ENCODE peak calls at places on chromosome 17, in five cellular contexts. X is progenitor cell of endocrine pancreas, U is GM20000, S is A549, E is HCT116. J is an unnamed sample.

GRCh38 chr17:33750943-33751701 is 458.0 kb upstream of the ASIC2 start:
- DNase-seq in X (peak; percentile 61), U (peak; percentile 60), S (peak; percentile 32), E (peak; percentile 7), J (peak; percentile 68)

GRCh38 chr17:77698903-77699615 is 259.4 kb upstream of the TNRC6C start:
- DNase-seq in X (no peak), U (no peak), S (no peak), E (no peak), J (no peak)

GRCh38 chr17:50651661-50652060 is 17.0 kb downstream of the ABCC3 start:
- DNase-seq in X (no peak), U (no peak), S (no peak), E (no peak), J (no peak)

GRCh38 chr17:43701318-43701743 is 39.6 kb upstream of the MEOX1 start:
- DNase-seq in X (no peak), U (peak; percentile 51), S (no peak), E (no peak), J (peak; percentile 59)

GRCh38 chr17:42268236-42268635 is 8.0 kb downstream of the STAT5B start:
- DNase-seq in X (no peak), U (no peak), S (no peak), E (no peak), J (no peak)

GRCh38 chr17:73757324-73757942 is 113.2 kb upstream of the SDK2 start:
- DNase-seq in X (no peak), U (no peak), S (no peak), E (no peak), J (no peak)

GRCh38 chr17:30336369-30337171 is 2.7 kb upstream of the TMIGD1 start:
- DNase-seq in X (no peak), U (peak; percentile 49), S (peak; percentile 66), E (peak; percentile 79), J (peak; percentile 59)

GRCh38 chr17:41382396-41382795 is 290 bp upstream of the KRT34 start:
- DNase-seq in X (no peak), U (no peak), S (no peak), E (no peak), J (no peak)

GRCh38 chr17:9298776-9299295 is 276.8 kb downstream of the STX8 start:
- DNase-seq in X (no peak), U (no peak), S (no peak), E (no peak), J (no peak)

GRCh38 chr17:4675791-4676190 is 28.1 kb downstream of the PELP1 start:
- DNase-seq in X (no peak), U (no peak), S (no peak), E (no peak), J (no peak)

GRCh38 chr17:80108321-80108971 is 7.1 kb downstream of the GAA start:
- DNase-seq in X (no peak), U (no peak), S (no peak), E (no peak), J (no peak)

GRCh38 chr17:7215136-7215638 is 4.4 kb downstream of the DLG4 start:
- DNase-seq in X (no peak), U (no peak), S (no peak), E (no peak), J (no peak)
- TF ChIP-seq CTCF in X (no peak), U (no peak), S (no peak), E (no peak), J (no peak)

GRCh38 chr17:32608267-32608666 is 121.5 kb downstream of the CDK5R1 start:
- DNase-seq in X (no peak), U (no peak), S (no peak), E (no peak), J (no peak)

GRCh38 chr17:32604966-32605365 is 118.2 kb downstream of the CDK5R1 start:
- DNase-seq in X (no peak), U (no peak), S (no peak), E (no peak), J (no peak)

GRCh38 chr17:32610027-32610650 is 123.3 kb downstream of the CDK5R1 start:
- DNase-seq in X (no peak), U (no peak), S (no peak), E (no peak), J (no peak)

GRCh38 chr17:32609085-32609484 is 122.3 kb downstream of the CDK5R1 start:
- DNase-seq in X (no peak), U (peak; percentile 60), S (no peak), E (peak; percentile 31), J (peak; percentile 69)

GRCh38 chr17:32610943-32611342 is 124.2 kb downstream of the CDK5R1 start:
- DNase-seq in X (no peak), U (no peak), S (no peak), E (no peak), J (no peak)
- TF ChIP-seq CTCF in X (no peak), U (no peak), S (no peak), E (no peak), J (no peak)

DNA sequence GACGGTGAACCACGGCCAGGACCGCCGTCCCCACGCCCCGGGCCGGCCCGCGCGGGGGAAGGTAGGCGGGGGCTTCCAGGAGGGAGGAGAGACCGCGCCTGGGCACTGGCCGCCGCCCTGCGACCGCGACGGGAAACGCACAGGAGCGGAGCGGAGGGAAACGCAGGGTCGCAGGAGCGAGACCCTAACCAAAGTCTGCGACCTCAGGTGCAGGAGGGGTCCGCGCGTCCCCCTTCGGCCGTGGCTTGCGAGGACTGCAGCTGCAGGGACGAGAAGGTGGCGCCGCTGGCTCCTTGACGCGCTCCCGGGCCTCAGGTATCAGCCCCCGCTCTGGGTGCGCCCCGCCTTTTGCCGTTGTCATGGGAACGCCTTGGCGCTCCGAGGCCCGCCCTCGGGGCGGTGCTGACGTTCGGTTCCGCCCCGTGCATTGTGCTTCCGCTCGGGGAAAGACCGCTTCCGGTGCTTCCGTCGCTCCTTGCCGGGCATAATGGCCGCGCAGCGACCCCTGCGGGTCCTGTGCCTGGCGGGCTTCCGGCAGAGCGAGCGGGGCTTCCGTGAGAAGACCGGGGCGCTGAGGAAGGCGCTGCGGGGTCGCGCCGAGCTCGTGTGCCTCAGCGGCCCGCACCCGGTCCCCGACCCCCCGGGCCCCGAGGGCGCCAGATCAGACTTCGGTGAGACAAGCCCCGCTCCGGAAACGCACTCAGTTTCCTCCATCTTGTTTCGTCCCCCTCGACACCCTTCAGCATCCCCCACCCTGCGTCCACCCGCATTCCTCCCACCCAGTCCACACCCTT is at the start of gene OVCA2:
- DNase-seq in X (peak; percentile 91), U (peak; percentile 99), S (peak; percentile 94), E (peak; percentile 90), J (peak; percentile 96)
- TF ChIP-seq CTCF in X (peak; percentile 59), U (peak; percentile 60), S (peak; percentile 47), E (peak; percentile 8), J (peak; percentile 42)

DNA sequence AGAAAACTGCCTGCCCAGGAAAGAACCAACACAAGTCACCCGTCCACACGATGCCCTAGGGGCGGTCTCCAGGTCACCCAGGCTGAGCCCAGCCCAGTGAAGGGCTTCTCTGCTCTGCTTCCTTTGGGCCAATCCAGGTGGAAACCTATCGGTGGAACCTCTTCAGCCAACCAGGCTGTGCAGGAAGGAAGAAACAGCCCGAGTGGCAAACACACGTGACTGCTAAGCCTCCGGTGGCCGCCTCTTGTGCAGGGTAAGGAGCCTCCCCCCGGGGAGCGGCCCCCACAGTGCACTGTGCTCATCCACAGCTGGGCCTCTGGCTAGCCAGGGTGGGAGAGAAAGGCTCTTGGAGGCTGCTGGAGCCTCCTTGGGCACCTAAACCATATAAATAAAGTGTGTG is 2.5 kb downstream of the RTN4RL1 start:
- DNase-seq in X (no peak), U (no peak), S (no peak), E (no peak), J (no peak)
- TF ChIP-seq CTCF in X (no peak), U (no peak), S (no peak), E (no peak), J (no peak)

GRCh38 chr17:16027708-16028584 is 28.3 kb downstream of the TTC19 start:
- DNase-seq in X (no peak), U (peak; percentile 44), S (peak; percentile 95), E (peak; percentile 85), J (no peak)
- TF ChIP-seq CTCF in X (no peak), U (no peak), S (no peak), E (no peak), J (no peak)

GRCh38 chr17:81228834-81229665 is 6.3 kb upstream of the CEP131 start:
- DNase-seq in X (no peak), U (no peak), S (no peak), E (no peak), J (no peak)

GRCh38 chr17:81231766-81232581 is 6.9 kb downstream of the TEPSIN start:
- DNase-seq in X (no peak), U (no peak), S (no peak), E (no peak), J (no peak)

GRCh38 chr17:81231121-81231645 is 7.7 kb downstream of the TEPSIN start:
- DNase-seq in X (no peak), U (no peak), S (no peak), E (no peak), J (no peak)

GRCh38 chr17:81229666-81229920 is 6.8 kb upstream of the CEP131 start:
- DNase-seq in X (no peak), U (no peak), S (no peak), E (no peak), J (no peak)

GRCh38 chr17:81230043-81230820 is 7.5 kb upstream of the CEP131 start:
- DNase-seq in X (no peak), U (no peak), S (peak; percentile 79), E (no peak), J (no peak)
- TF ChIP-seq CTCF in X (peak; percentile 21), U (peak; percentile 4), S (peak; percentile 50), E (no peak), J (no peak)

GRCh38 chr17:56594528-56595418 is 1.3 kb downstream of the NOG start:
- DNase-seq in X (no peak), U (peak; percentile 59), S (peak; percentile 42), E (no peak), J (no peak)
- TF ChIP-seq CTCF in X (peak; percentile 3), U (no peak), S (no peak), E (no peak), J (no peak)

GRCh38 chr17:74892013-74892841 is 1.2 kb downstream of the FADS6 start:
- DNase-seq in X (no peak), U (no peak), S (no peak), E (no peak), J (no peak)
- TF ChIP-seq CTCF in X (no peak), U (no peak), S (no peak), E (no peak), J (no peak)